ENCODE peak calls at places on chromosomes 11 and 22, in four cellular contexts. One of them, this sample, is unnamed.

GRCh38 chr22:35664955-35665577 is 16.8 kb downstream of the APOL6 start:
- DNase-seq in stimulated activated naive CD8-positive, alpha-beta T cell treated with anti-CD3 and anti-CD28 coated beads, Interleukin-15, amount 100 ng/mL, for 72 hours: no peak
- DNase-seq in activated naive CD8-positive, alpha-beta T cell treated with anti-CD3 and anti-CD28 coated beads, Interleukin-2, amount 50 U/mL, for 16 hours: no peak
- DNase-seq in naive thymus-derived CD8-positive, alpha-beta T cell: no peak
- DNase-seq in this sample: no peak

GRCh38 chr22:40862013-40862412 is at the start of gene DNAJB7:
- DNase-seq in stimulated activated naive CD8-positive, alpha-beta T cell treated with anti-CD3 and anti-CD28 coated beads, Interleukin-15, amount 100 ng/mL, for 72 hours: no peak
- DNase-seq in activated naive CD8-positive, alpha-beta T cell treated with anti-CD3 and anti-CD28 coated beads, Interleukin-2, amount 50 U/mL, for 16 hours: no peak
- DNase-seq in naive thymus-derived CD8-positive, alpha-beta T cell: no peak
- DNase-seq in this sample: no peak

GRCh38 chr22:39098026-39098425 is 982 bp downstream of the APOBEC3H start:
- DNase-seq in stimulated activated naive CD8-positive, alpha-beta T cell treated with anti-CD3 and anti-CD28 coated beads, Interleukin-15, amount 100 ng/mL, for 72 hours: no peak
- DNase-seq in activated naive CD8-positive, alpha-beta T cell treated with anti-CD3 and anti-CD28 coated beads, Interleukin-2, amount 50 U/mL, for 16 hours: no peak
- DNase-seq in naive thymus-derived CD8-positive, alpha-beta T cell: no peak
- DNase-seq in this sample: no peak

GRCh38 chr11:37905707-37906417 is 1307.8 kb upstream of the RAG2 start:
- DNase-seq in stimulated activated naive CD8-positive, alpha-beta T cell treated with anti-CD3 and anti-CD28 coated beads, Interleukin-15, amount 100 ng/mL, for 72 hours: no peak
- DNase-seq in activated naive CD8-positive, alpha-beta T cell treated with anti-CD3 and anti-CD28 coated beads, Interleukin-2, amount 50 U/mL, for 16 hours: no peak
- DNase-seq in naive thymus-derived CD8-positive, alpha-beta T cell: no peak
- DNase-seq in this sample: no peak

GRCh38 chr22:18062421-18062820 is 15.4 kb upstream of the PEX26 start:
- DNase-seq in stimulated activated naive CD8-positive, alpha-beta T cell treated with anti-CD3 and anti-CD28 coated beads, Interleukin-15, amount 100 ng/mL, for 72 hours: no peak
- DNase-seq in activated naive CD8-positive, alpha-beta T cell treated with anti-CD3 and anti-CD28 coated beads, Interleukin-2, amount 50 U/mL, for 16 hours: no peak
- DNase-seq in naive thymus-derived CD8-positive, alpha-beta T cell: no peak
- DNase-seq in this sample: no peak

GRCh38 chr11:95067042-95067827 is 516 bp downstream of the SRSF8 start:
- DNase-seq in stimulated activated naive CD8-positive, alpha-beta T cell treated with anti-CD3 and anti-CD28 coated beads, Interleukin-15, amount 100 ng/mL, for 72 hours: peak
- DNase-seq in activated naive CD8-positive, alpha-beta T cell treated with anti-CD3 and anti-CD28 coated beads, Interleukin-2, amount 50 U/mL, for 16 hours: peak
- DNase-seq in naive thymus-derived CD8-positive, alpha-beta T cell: peak
- DNase-seq in this sample: peak

GRCh38 chr22:44459041-44459440 is 39.0 kb downstream of the RTL6 start:
- DNase-seq in stimulated activated naive CD8-positive, alpha-beta T cell treated with anti-CD3 and anti-CD28 coated beads, Interleukin-15, amount 100 ng/mL, for 72 hours: no peak
- DNase-seq in activated naive CD8-positive, alpha-beta T cell treated with anti-CD3 and anti-CD28 coated beads, Interleukin-2, amount 50 U/mL, for 16 hours: no peak
- DNase-seq in naive thymus-derived CD8-positive, alpha-beta T cell: no peak
- DNase-seq in this sample: no peak

GRCh38 chr22:47629273-47629711 is 866.8 kb downstream of the TBC1D22A start:
- DNase-seq in stimulated activated naive CD8-positive, alpha-beta T cell treated with anti-CD3 and anti-CD28 coated beads, Interleukin-15, amount 100 ng/mL, for 72 hours: no peak
- DNase-seq in activated naive CD8-positive, alpha-beta T cell treated with anti-CD3 and anti-CD28 coated beads, Interleukin-2, amount 50 U/mL, for 16 hours: no peak
- DNase-seq in naive thymus-derived CD8-positive, alpha-beta T cell: no peak
- DNase-seq in this sample: no peak

GRCh38 chr11:134944131-134944530 is 532.1 kb upstream of the B3GAT1 start:
- DNase-seq in stimulated activated naive CD8-positive, alpha-beta T cell treated with anti-CD3 and anti-CD28 coated beads, Interleukin-15, amount 100 ng/mL, for 72 hours: no peak
- DNase-seq in activated naive CD8-positive, alpha-beta T cell treated with anti-CD3 and anti-CD28 coated beads, Interleukin-2, amount 50 U/mL, for 16 hours: no peak
- DNase-seq in naive thymus-derived CD8-positive, alpha-beta T cell: no peak
- DNase-seq in this sample: no peak

This sample was measured in CD8-positive, alpha-beta memory T cell.